ENCODE peak calls at places on chromosomes 5 and 9, in ten cellular contexts. U, S, T, J, O, G, Q, C, A and P are unnamed samples.

GRCh38 chr9:89538874-89539273 is 41.0 kb upstream of the SEMA4D start:
- DNase-seq in U (no peak), S (no peak), T (no peak), J (no peak), O (no peak), G (no peak), Q (no peak), C (peak; percentile 21), A (no peak), P (no peak)

GRCh38 chr5:132386644-132387286 is 17.3 kb downstream of the SLC22A5 start:
- DNase-seq in U (peak; percentile 64), S (peak; percentile 83), T (peak; percentile 88), J (no peak), O (peak; percentile 63), G (peak; percentile 64), Q (peak; percentile 87), C (peak; percentile 45), A (peak; percentile 84), P (peak; percentile 77)

GRCh38 chr5:123207852-123208251 is 118.8 kb downstream of the PRDM6 start:
- DNase-seq in U (no peak), S (no peak), T (no peak), J (no peak), O (no peak), G (no peak), Q (no peak), C (no peak), A (no peak), P (no peak)

GRCh38 chr9:128505414-128505765 is 871 bp downstream of the GLE1 start:
- DNase-seq in U (no peak), S (peak; percentile 43), T (no peak), J (no peak), O (peak; percentile 35), G (no peak), Q (peak; percentile 64), C (no peak), A (peak; percentile 39), P (no peak)

GRCh38 chr9:128724744-128725211 is 851 bp upstream of the ZDHHC12 start:
- DNase-seq in U (peak; percentile 46), S (peak; percentile 79), T (peak; percentile 83), J (no peak), O (peak; percentile 83), G (no peak), Q (peak; percentile 64), C (peak; percentile 69), A (peak; percentile 91), P (peak; percentile 70)

GRCh38 chr5:4079881-4080280 is 484.2 kb downstream of the IRX1 start:
- DNase-seq in U (no peak), S (no peak), T (no peak), J (no peak), O (no peak), G (no peak), Q (no peak), C (no peak), A (no peak), P (no peak)

GRCh38 chr5:107430077-107430625 is 240.6 kb downstream of the EFNA5 start:
- DNase-seq in U (no peak), S (no peak), T (peak; percentile 43), J (no peak), O (no peak), G (no peak), Q (peak; percentile 5), C (no peak), A (peak; percentile 41), P (peak; percentile 35)

GRCh38 chr9:123265833-123266232 is 2.6 kb downstream of the STRBP start:
- DNase-seq in U (no peak), S (no peak), T (no peak), J (no peak), O (no peak), G (no peak), Q (no peak), C (no peak), A (no peak), P (no peak)

GRCh38 chr9:84067851-84068250 is 87.2 kb downstream of the RMI1 start:
- DNase-seq in U (no peak), S (no peak), T (no peak), J (no peak), O (no peak), G (no peak), Q (no peak), C (no peak), A (no peak), P (no peak)

GRCh38 chr9:14485366-14485765 is 171.4 kb upstream of the NFIB start:
- DNase-seq in U (no peak), S (no peak), T (no peak), J (no peak), O (no peak), G (no peak), Q (peak; percentile 13), C (no peak), A (no peak), P (no peak)

GRCh38 chr5:124902097-124902821 is 155.8 kb upstream of the ZNF608 start:
- DNase-seq in U (peak; percentile 75), S (no peak), T (peak; percentile 23), J (no peak), O (no peak), G (no peak), Q (peak; percentile 39), C (peak; percentile 53), A (peak; percentile 30), P (peak; percentile 30)

GRCh38 chr9:134863941-134864820 is 16.4 kb upstream of the FCN2 start:
- DNase-seq in U (no peak), S (no peak), T (no peak), J (no peak), O (no peak), G (no peak), Q (no peak), C (no peak), A (peak; percentile 23), P (no peak)

GRCh38 chr9:17005085-17005484 is 129.8 kb upstream of the CNTLN start:
- DNase-seq in U (no peak), S (peak; percentile 82), T (peak; percentile 57), J (no peak), O (peak; percentile 77), G (no peak), Q (peak; percentile 89), C (no peak), A (peak; percentile 85), P (peak; percentile 59)

GRCh38 chr5:135829681-135830383 is 4.6 kb upstream of the SLC25A48 start:
- DNase-seq in U (peak; percentile 37), S (peak; percentile 89), T (peak; percentile 68), J (peak; percentile 5), O (peak; percentile 41), G (no peak), Q (peak; percentile 86), C (peak; percentile 76), A (peak; percentile 66), P (peak; percentile 40)

GRCh38 chr9:4689687-4690104 is 10.3 kb downstream of the CDC37L1 start:
- DNase-seq in U (peak; percentile 25), S (peak; percentile 24), T (no peak), J (no peak), O (no peak), G (no peak), Q (peak; percentile 74), C (no peak), A (no peak), P (no peak)

GRCh38 chr5:13595978-13596377 is 348.5 kb downstream of the DNAH5 start:
- DNase-seq in U (no peak), S (no peak), T (no peak), J (no peak), O (no peak), G (no peak), Q (no peak), C (no peak), A (no peak), P (no peak)

GRCh38 chr9:135324329-135324728 is 155.3 kb upstream of the PPP1R26 start:
- DNase-seq in U (no peak), S (no peak), T (no peak), J (no peak), O (no peak), G (no peak), Q (no peak), C (no peak), A (no peak), P (no peak)